ENCODE peak calls at places on chromosome 10, in five cellular contexts. X is tibial nerve, E is A549, Q is suprapubic skin, G is K562. V is an unnamed sample.

GRCh38 chr10:48523212-48523819 is 81.6 kb downstream of the ARHGAP22 start:
- DNase-seq in X (no peak), E (peak), Q (no peak), G (peak), V (peak)

GRCh38 chr10:6148908-6149307 is 53.8 kb upstream of the PFKFB3 start:
- DNase-seq in X (no peak), E (no peak), Q (no peak), G (no peak), V (no peak)

GRCh38 chr10:69047111-69047837 is 40.6 kb upstream of the SRGN start:
- DNase-seq in X (no peak), E (no peak), Q (no peak), G (no peak), V (no peak)

GRCh38 chr10:35268791-35269257 is 67.5 kb upstream of the CCNY start:
- DNase-seq in X (no peak), E (no peak), Q (no peak), G (peak), V (no peak)

GRCh38 chr10:54681136-54681535 is 119.9 kb downstream of the PCDH15 start:
- DNase-seq in X (no peak), E (no peak), Q (no peak), G (no peak), V (no peak)

GRCh38 chr10:386751-387693 is 251.8 kb downstream of the ZMYND11 start:
- DNase-seq in X (no peak), E (no peak), Q (no peak), G (no peak), V (no peak)

GRCh38 chr10:69567920-69568319 is 5.3 kb downstream of the NEUROG3 start:
- DNase-seq in X (no peak), E (peak), Q (no peak), G (peak), V (peak)

GRCh38 chr10:116254422-116255152 is 18.4 kb downstream of the GFRA1 start:
- DNase-seq in X (no peak), E (no peak), Q (no peak), G (no peak), V (no peak)

GRCh38 chr10:69241575-69241974 is 21.4 kb downstream of the HKDC1 start:
- DNase-seq in X (no peak), E (no peak), Q (no peak), G (no peak), V (no peak)

GRCh38 chr10:113322843-113323242 is 230.0 kb upstream of the HABP2 start:
- DNase-seq in X (no peak), E (no peak), Q (no peak), G (no peak), V (peak)

GRCh38 chr10:35232509-35232908 is 103.8 kb upstream of the CCNY start:
- DNase-seq in X (no peak), E (no peak), Q (no peak), G (no peak), V (no peak)

GRCh38 chr10:59388577-59388976 is 26.2 kb upstream of the FAM13C start:
- DNase-seq in X (no peak), E (no peak), Q (no peak), G (no peak), V (no peak)

GRCh38 chr10:83538047-83538446 is 601.3 kb upstream of the GHITM start:
- DNase-seq in X (no peak), E (no peak), Q (no peak), G (no peak), V (no peak)

GRCh38 chr10:61819208-61819607 is 82.3 kb upstream of the ARID5B start:
- DNase-seq in X (no peak), E (no peak), Q (no peak), G (no peak), V (no peak)

GRCh38 chr10:27661511-27662286 is 83.9 kb downstream of the MKX start:
- DNase-seq in X (no peak), E (no peak), Q (no peak), G (no peak), V (no peak)

GRCh38 chr10:361203-362135 is 226.2 kb downstream of the ZMYND11 start:
- DNase-seq in X (no peak), E (no peak), Q (no peak), G (no peak), V (no peak)

GRCh38 chr10:91935886-91936285 is 12.3 kb downstream of the BTAF1 start:
- DNase-seq in X (no peak), E (no peak), Q (no peak), G (no peak), V (no peak)

GRCh38 chr10:22453948-22454347 is 108.7 kb downstream of the SPAG6 start:
- DNase-seq in X (no peak), E (no peak), Q (no peak), G (no peak), V (no peak)

GRCh38 chr10:48288661-48289060 is 14.2 kb upstream of the FRMPD2 start:
- DNase-seq in X (no peak), E (no peak), Q (no peak), G (no peak), V (no peak)

DNA sequence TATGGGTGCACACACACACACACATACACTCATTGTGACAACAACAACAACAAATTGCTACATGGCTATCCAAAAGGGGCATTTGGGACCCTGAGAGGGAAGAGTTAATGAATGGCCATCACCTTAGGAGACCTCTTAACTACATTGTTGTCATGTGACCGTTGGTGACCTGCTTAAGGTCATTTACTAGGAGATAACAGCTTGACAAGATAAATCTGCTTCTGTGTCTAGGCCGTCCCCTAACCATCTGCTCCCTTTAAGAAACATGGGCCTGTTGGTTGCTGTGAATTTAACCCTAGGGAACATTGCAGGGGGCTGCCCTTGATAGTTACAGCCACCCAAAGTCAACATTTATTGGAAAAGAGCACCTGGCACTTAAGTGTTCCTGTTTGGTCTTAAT is 29.7 kb downstream of the C1QL3 start:
- DNase-seq in X (no peak), E (no peak), Q (no peak), G (no peak), V (no peak)
- TF ChIP-seq EP300 in X (no peak), E (no peak), Q (no peak), G (peak), V (no peak)

GRCh38 chr10:79222186-79222585 is 125.1 kb upstream of the PPIF start:
- DNase-seq in X (no peak), E (no peak), Q (no peak), G (no peak), V (no peak)

GRCh38 chr10:79224263-79224949 is 122.9 kb upstream of the PPIF start:
- DNase-seq in X (no peak), E (no peak), Q (no peak), G (no peak), V (no peak)

GRCh38 chr10:79223001-79223345 is 124.3 kb upstream of the PPIF start:
- DNase-seq in X (no peak), E (no peak), Q (no peak), G (no peak), V (no peak)

GRCh38 chr10:79224992-79225391 is 122.3 kb upstream of the PPIF start:
- DNase-seq in X (no peak), E (no peak), Q (no peak), G (no peak), V (no peak)

GRCh38 chr10:79223346-79224048 is 123.8 kb upstream of the PPIF start:
- DNase-seq in X (peak), E (no peak), Q (no peak), G (no peak), V (peak)
- TF ChIP-seq EP300 in X (peak), E (no peak), Q (peak), G (no peak), V (peak)

DNA sequence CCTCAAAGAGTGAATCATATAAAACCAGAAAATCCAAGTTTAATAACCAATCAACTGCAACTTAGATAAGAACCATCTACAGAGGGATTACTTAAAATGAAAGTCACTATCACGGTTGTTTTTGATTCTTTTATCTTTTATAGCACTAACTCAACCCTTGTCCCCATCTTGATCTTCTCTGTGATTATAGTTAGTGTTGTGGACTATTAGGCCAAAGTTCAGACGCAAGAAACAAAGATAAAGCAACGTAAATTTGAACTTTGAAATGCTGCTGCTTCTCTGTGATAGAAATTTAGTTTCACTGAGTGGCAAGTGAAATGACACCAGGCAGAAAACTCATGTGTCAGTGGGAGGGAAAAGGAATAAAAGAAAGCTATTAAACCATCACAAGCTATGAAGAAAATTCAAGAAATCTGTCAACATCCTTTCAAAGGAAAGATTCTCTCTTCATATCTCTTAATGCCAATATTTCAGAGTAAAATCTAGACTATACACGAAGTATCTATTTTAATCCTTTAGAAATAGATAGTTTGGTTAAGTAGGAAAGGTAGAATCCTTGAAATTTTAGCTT is 71.8 kb upstream of the MALRD1 start:
- DNase-seq in X (no peak), E (no peak), Q (no peak), G (no peak), V (no peak)
- TF ChIP-seq EP300 in X (no peak), E (no peak), Q (no peak), G (no peak), V (no peak)

GRCh38 chr10:94364480-94364879 is 1.7 kb upstream of the NOC3L start:
- DNase-seq in X (no peak), E (no peak), Q (no peak), G (no peak), V (no peak)

GRCh38 chr10:94361161-94361794 is 1.5 kb downstream of the NOC3L start:
- DNase-seq in X (no peak), E (peak), Q (no peak), G (no peak), V (peak)

GRCh38 chr10:94366382-94366781 is 3.6 kb upstream of the NOC3L start:
- DNase-seq in X (no peak), E (no peak), Q (no peak), G (no peak), V (no peak)

GRCh38 chr10:94363251-94363565 is 469 bp upstream of the NOC3L start:
- DNase-seq in X (no peak), E (no peak), Q (no peak), G (no peak), V (no peak)

GRCh38 chr10:94362360-94363250 is at the start of gene NOC3L:
- DNase-seq in X (peak), E (peak), Q (peak), G (peak), V (peak)
- TF ChIP-seq EP300 in X (peak), E (no peak), Q (no peak), G (no peak), V (no peak)

GRCh38 chr10:101291254-101292193 is 62.3 kb upstream of the LBX1 start:
- DNase-seq in X (no peak), E (peak), Q (no peak), G (peak), V (peak)

GRCh38 chr10:101290415-101290814 is 61.2 kb upstream of the LBX1 start:
- DNase-seq in X (no peak), E (no peak), Q (no peak), G (no peak), V (no peak)

GRCh38 chr10:101293007-101293723 is 60.8 kb upstream of the BTRC start:
- DNase-seq in X (no peak), E (no peak), Q (no peak), G (no peak), V (no peak)

GRCh38 chr10:101294109-101294508 is 59.9 kb upstream of the BTRC start:
- DNase-seq in X (no peak), E (no peak), Q (no peak), G (no peak), V (no peak)

GRCh38 chr10:101292194-101293006 is 61.6 kb upstream of the BTRC start:
- DNase-seq in X (no peak), E (no peak), Q (no peak), G (no peak), V (no peak)
- TF ChIP-seq EP300 in X (no peak), E (no peak), Q (no peak), G (no peak), V (no peak)

GRCh38 chr10:79473511-79474095 is 28.2 kb upstream of the ZCCHC24 start:
- DNase-seq in X (no peak), E (no peak), Q (no peak), G (no peak), V (no peak)
- TF ChIP-seq EP300 in X (no peak), E (no peak), Q (no peak), G (no peak), V (no peak)

DNA sequence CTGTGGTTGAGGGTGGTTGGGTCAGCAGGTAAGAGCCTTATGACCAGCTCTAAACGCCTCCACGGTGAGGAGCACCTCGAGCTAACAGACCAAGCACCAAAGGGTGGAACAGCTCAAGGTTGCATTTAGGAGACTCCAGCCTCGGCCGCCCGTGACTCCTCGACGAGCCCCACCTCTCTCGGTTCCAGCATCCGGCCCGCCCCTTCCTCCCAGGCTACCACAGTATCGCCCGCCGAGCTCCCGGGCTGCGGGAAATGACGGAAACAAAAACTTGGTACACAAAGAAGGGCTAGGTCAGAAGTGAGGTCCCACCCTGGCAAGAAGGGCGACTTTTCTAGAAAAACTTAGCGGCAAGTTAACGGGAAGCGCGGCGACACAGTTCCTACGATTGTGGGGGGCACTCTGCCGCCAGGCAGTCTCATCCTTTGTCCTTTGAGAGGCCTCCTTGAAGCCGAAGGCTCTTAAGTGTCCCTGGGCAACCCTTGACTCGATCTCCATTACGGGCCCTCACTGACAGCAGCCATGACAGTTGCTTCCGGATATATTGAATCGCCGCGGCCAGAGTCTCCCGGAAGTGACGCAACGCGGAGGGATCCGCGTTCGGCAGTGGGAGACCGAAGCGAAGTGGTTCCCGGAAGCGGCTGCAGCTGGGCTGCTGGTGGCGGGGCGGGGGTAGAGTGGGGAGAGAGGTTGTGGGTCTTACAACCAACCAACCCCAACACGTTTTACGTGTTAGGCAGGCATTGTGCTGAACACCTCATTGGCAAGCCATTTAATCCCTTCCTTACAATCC is 40.2 kb upstream of the ZNF518A start:
- DNase-seq in X (peak), E (peak), Q (peak), G (peak), V (peak)
- TF ChIP-seq EP300 in X (no peak), E (no peak), Q (no peak), G (no peak), V (no peak)

GRCh38 chr10:126500866-126501265 is 112.6 kb upstream of the ADAM12 start:
- DNase-seq in X (no peak), E (no peak), Q (no peak), G (no peak), V (no peak)

GRCh38 chr10:126502481-126502880 is 114.2 kb upstream of the ADAM12 start:
- DNase-seq in X (no peak), E (no peak), Q (no peak), G (no peak), V (no peak)

GRCh38 chr10:126499744-126500143 is 111.5 kb upstream of the ADAM12 start:
- DNase-seq in X (no peak), E (no peak), Q (no peak), G (no peak), V (no peak)

GRCh38 chr10:126501828-126502227 is 113.6 kb upstream of the ADAM12 start:
- DNase-seq in X (no peak), E (no peak), Q (no peak), G (no peak), V (no peak)

GRCh38 chr10:126500185-126500584 is 111.9 kb upstream of the ADAM12 start:
- DNase-seq in X (no peak), E (no peak), Q (no peak), G (no peak), V (no peak)
- TF ChIP-seq EP300 in X (no peak), E (no peak), Q (no peak), G (no peak), V (no peak)

DNA sequence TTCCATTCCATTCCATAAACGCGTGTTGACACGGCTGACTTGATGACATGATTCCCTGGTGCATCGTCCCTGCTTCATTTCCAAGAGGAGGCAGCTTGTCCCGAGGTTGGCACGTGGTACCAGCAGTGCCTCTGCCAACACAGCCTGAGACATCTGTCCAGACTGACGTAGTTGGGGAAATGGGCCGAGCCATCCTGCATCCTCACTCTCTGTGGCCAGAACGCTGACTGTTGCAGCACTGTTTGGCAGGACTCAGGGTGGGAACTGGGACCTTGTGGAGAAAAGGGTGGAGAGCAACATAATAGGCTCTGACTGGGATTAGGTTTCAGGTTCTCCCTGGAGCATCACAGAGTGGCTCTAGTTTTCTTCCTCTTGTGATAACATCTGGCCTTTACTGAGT is 118.6 kb upstream of the BTBD16 start:
- DNase-seq in X (peak), E (no peak), Q (peak), G (no peak), V (peak)
- TF ChIP-seq EP300 in X (no peak), E (no peak), Q (peak), G (no peak), V (peak)

DNA sequence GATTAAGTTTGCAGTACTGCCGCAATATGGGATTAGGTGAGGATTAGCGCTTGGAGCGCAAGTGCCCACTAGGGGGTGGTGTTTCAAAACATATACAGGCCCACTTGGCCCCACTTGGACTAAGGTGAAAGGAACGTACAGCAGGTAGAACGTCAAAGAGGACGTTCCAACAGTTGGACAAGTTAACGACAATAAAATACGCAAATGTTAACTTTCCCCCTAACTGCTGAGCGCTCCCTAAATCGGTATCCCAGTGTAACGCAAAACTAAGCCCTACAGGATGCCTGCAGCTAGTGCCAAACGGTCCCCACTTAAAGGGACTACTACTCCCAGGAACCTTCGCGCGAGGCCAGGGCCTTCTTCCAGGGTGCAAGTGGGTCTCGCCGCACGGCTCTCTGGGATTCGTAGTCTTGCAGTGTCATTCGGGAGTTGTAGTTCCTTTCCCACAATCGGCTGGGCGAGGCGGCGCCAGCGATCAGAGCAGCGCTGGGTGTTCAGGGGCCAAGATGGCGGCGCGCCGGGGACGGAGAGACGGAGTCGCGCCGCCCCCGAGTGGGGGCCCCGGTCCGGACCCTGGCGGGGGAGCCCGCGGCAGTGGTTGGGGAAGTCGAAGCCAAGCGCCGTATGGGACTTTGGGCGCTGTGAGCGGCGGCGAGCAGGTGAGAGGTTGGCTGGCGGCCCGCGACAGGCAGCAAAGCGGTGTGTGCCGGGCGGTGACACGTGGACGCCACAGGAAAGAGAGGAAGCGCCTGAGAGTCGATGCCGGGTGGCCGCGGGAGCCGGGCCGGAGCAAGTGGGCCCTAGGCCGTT is at the start of gene PPRC1:
- DNase-seq in X (peak), E (peak), Q (peak), G (peak), V (peak)
- TF ChIP-seq EP300 in X (peak), E (no peak), Q (no peak), G (peak), V (no peak)